ENCODE peak calls at places on chromosomes 2 and 18, in seven cellular contexts. T is heart left ventricle; S is body of pancreas; C is fibroblast of mammary gland; G is foreskin fibroblast; A is CD8-positive, alpha-beta memory T cell; J is astrocyte of the spinal cord. E is an unnamed sample.

GRCh38 chr18:78939734-78940260 is 39.8 kb upstream of the SALL3 start:
- DNase-seq in A (no peak), J (no peak), G (no peak), C (no peak), S (no peak), T (no peak), E (no peak)

GRCh38 chr2:109062558-109063325 is 66.3 kb upstream of the SH3RF3 start:
- DNase-seq in C (no peak), G (no peak), A (no peak), J (no peak), S (no peak), T (no peak), E (no peak)

GRCh38 chr2:211745295-211746097 is 793.1 kb downstream of the ERBB4 start:
- DNase-seq in T (peak), G (peak), S (peak), A (no peak), C (peak), J (peak), E (peak)

GRCh38 chr2:238097988-238098853 is 1.9 kb upstream of the ESPNL start:
- DNase-seq in T (peak), G (peak), J (peak), A (peak), C (peak), S (peak), E (peak)

GRCh38 chr2:113878743-113879142 is 11.1 kb upstream of the ACTR3 start:
- DNase-seq in G (no peak), A (no peak), C (no peak), S (no peak), T (no peak), J (no peak), E (no peak)

GRCh38 chr18:59783138-59783537 is 85.9 kb upstream of the CCBE1 start:
- DNase-seq in S (no peak), C (peak), A (no peak), T (no peak), G (peak), J (peak), E (no peak)

GRCh38 chr2:119371111-119371510 is 4.3 kb downstream of the DBI start:
- DNase-seq in G (no peak), C (no peak), S (no peak), J (no peak), T (no peak), A (no peak), E (no peak)

GRCh38 chr2:159032156-159032555 is 63.7 kb downstream of the TANC1 start:
- DNase-seq in C (no peak), G (no peak), A (no peak), J (no peak), T (no peak), S (no peak), E (no peak)

GRCh38 chr2:43637030-43637803 is at the start of gene PLEKHH2:
- DNase-seq in C (peak), G (peak), J (peak), S (peak), A (peak), T (peak), E (peak)

GRCh38 chr2:42927334-42928160 is 135.2 kb upstream of the HAAO start:
- DNase-seq in J (no peak), S (no peak), T (peak), C (no peak), G (no peak), A (no peak), E (no peak)

GRCh38 chr2:138707424-138708074 is 72.6 kb downstream of the NXPH2 start:
- DNase-seq in A (no peak), S (no peak), J (peak), T (no peak), C (peak), G (peak), E (no peak)

DNA sequence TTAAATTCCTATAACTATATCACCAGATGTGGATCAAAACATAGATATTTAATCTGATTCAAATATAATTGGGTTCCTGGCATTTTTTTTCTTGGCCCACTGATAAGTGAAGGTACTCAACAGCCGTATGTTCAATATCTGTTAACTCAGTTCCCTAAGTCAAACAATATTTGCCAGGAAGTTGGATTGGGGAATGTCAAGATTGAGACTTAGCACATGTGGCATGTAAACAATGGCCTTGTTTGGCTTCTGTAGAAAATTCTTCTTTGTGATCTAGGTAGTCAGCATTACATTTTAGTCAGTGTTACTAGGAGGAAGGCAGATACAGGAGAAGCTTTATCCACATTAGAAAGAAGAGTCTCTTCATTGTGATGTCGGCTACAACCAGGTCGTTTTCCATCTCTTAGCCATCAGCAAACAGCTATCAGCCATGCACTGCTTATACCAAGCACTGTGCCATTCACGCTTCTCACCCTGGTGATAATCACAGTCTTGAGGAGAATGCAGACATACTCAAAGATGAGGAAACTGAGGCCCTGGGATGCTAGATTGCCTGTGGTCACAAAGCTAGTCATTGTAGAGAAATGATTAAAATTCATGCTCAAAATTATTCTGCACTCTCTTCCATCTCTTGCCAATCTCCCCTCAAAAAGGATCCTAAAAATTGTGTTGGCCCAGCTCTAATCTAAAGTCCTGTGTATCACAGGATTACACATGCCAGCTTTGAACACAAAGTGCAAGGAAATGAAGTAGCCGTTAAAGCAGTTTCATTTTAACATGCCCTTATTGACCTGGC is 3.1 kb downstream of the GALNT5 start:
- DNase-seq in A (no peak), C (no peak), J (no peak), S (no peak), G (no peak), T (no peak), E (no peak)
- H3K4me3 ChIP-seq in A (peak), C (no peak), J (no peak), S (no peak), G (peak), T (no peak), E (no peak)

DNA sequence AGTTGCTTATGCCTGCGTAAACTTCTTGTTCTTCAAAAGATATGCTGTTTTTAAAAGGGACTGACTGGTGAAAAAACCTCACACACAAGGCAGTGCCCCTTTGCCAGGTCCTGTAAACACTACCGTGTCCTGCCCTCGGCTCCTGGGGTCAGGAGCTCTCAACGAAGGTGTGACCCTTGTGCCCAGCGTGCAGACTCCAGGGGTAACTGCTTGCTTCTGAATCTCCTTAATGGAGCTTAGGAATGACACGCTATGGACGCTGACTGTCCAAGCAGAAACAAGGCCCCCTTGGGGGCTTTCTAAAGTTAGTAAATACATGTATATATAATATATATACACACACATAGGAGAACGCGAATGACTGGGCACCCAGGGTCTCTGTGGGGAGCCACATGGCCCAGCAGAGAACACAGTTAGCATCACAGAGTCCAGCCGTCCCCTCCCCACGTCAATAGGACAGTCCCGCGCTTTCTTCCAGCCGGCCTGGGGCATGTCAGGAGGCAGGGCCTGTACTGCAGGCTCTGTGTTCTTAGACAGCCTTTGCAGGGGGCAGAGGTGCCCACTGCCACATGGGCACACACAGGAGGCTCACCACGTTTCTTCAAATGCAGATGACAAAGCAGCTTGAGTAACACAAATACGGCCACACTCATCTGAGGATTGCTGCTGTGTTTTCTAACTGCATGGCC is 96.1 kb downstream of the HDAC4 start:
- DNase-seq in J (no peak), T (no peak), S (peak), C (no peak), A (no peak), G (no peak), E (peak)
- H3K4me3 ChIP-seq in J (no peak), T (no peak), S (no peak), C (no peak), A (no peak), G (no peak), E (no peak)

DNA sequence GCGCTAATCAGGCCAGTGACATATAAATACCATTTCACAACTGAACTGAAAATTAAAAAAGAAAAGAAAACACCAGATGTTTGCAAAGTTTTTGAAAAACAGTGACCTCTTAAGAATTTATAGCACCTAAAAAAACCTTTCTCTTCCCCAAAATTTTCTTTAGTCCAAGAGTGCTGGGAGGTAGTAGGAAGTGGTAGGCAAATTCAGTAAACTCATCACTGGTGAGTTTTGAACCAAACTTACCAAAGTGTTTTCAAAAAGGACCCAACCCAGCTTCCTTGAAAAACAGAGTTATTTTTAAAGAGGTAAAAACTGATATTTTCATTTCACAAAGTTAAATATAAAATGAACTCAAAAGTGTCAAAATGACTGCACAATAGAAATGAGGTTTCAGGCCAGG is 90.4 kb downstream of the TMEM247 start:
- DNase-seq in T (no peak), J (no peak), C (no peak), G (no peak), S (no peak), A (no peak), E (no peak)
- H3K4me3 ChIP-seq in T (no peak), J (no peak), C (no peak), G (no peak), S (no peak), A (no peak), E (no peak)

GRCh38 chr2:65388626-65389390 is 43.6 kb downstream of the SPRED2 start:
- DNase-seq in A (no peak), J (no peak), T (no peak), S (no peak), G (no peak), C (no peak), E (no peak)
- H3K4me3 ChIP-seq in A (no peak), J (no peak), T (no peak), S (no peak), G (no peak), C (no peak), E (no peak)

GRCh38 chr18:73043231-73044000 is 175.6 kb upstream of the NETO1 start:
- DNase-seq in J (no peak), A (no peak), C (no peak), T (no peak), S (no peak), G (no peak), E (no peak)

GRCh38 chr18:73045037-73045436 is 177.2 kb upstream of the NETO1 start:
- DNase-seq in C (no peak), A (no peak), S (no peak), J (no peak), G (no peak), T (no peak), E (no peak)

DNA sequence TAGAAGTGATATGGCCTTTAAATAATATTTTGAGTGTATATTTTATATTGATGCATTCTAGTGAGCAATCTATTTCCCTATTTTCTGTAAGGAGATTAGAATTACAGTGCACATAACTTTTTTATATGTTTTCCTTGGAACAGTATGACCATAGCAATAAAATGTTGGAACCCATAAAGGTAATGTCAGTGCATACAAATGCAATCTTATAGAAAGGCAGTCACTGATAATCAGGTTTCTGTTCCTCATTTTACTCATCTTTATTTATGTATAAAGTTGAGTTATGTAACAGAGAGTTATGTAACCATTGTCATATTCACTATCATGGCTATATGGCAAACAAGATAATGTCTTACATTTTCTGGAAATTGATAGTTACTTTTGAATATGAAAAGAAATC is 179.9 kb upstream of the NETO1 start:
- DNase-seq in C (no peak), A (no peak), T (no peak), G (no peak), J (no peak), S (no peak), E (no peak)
- H3K4me3 ChIP-seq in C (no peak), A (no peak), T (no peak), G (no peak), J (no peak), S (no peak), E (no peak)

GRCh38 chr2:37582911-37583310 is 88.5 kb downstream of the CDC42EP3 start:
- DNase-seq in T (no peak), A (peak), C (peak), G (no peak), S (no peak), J (no peak), E (no peak)

GRCh38 chr2:37583867-37584266 is 87.6 kb downstream of the CDC42EP3 start:
- DNase-seq in C (peak), G (no peak), A (no peak), S (no peak), T (no peak), J (peak), E (no peak)

GRCh38 chr2:37581433-37581832 is 90.0 kb downstream of the CDC42EP3 start:
- DNase-seq in T (no peak), C (no peak), G (no peak), S (no peak), A (no peak), J (no peak), E (no peak)

GRCh38 chr2:37583402-37583801 is 88.0 kb downstream of the CDC42EP3 start:
- DNase-seq in A (no peak), G (no peak), J (no peak), C (peak), T (no peak), S (no peak), E (no peak)

DNA sequence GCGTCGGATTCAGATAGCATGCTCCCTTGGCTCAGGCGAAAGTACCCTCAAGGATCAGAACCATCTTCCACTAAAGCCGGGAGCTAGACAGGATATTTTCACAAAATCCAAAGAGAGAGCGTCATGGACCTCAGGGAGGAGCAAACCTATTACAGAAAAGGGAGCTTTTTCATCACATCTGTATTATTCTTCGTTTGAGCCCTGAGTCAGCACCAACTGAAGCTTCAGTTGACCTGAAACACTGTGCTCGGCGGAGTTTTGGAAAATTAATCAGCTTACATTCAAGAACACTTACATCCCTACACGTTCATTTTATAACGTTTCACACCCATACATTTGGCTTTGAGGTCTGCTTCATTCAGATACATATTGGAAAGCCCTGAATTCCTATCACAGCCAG is 89.1 kb downstream of the CDC42EP3 start:
- DNase-seq in J (no peak), A (no peak), G (peak), S (no peak), C (peak), T (no peak), E (no peak)
- H3K4me3 ChIP-seq in J (no peak), A (peak), G (peak), S (no peak), C (no peak), T (no peak), E (no peak)